ENCODE peak calls at places on chromosomes 13 and 19, in four cellular contexts. Y is left ventricle myocardium inferior, T is GM18507, S is NCI-H1930. E is an unnamed sample.

GRCh38 chr19:3062165-3063105 is at the start of gene TLE5:
- DNase-seq in S (peak), Y (peak), T (no peak), E (peak)

GRCh38 chr19:35935911-35936737 is at the start of gene LRFN3:
- DNase-seq in T (no peak), S (peak), Y (peak), E (peak)

GRCh38 chr19:20078696-20079095 is 896 bp downstream of the ZNF90 start:
- DNase-seq in Y (peak), T (no peak), S (no peak), E (peak)

GRCh38 chr13:99312493-99312883 is 5.3 kb upstream of the GPR183 start:
- DNase-seq in S (no peak), T (no peak), Y (peak), E (peak)

GRCh38 chr19:45908956-45909355 is 5.6 kb downstream of the NANOS2 start:
- DNase-seq in T (no peak), S (no peak), Y (no peak), E (no peak)

GRCh38 chr13:113084943-113085540 is 20.5 kb upstream of the F7 start:
- DNase-seq in T (no peak), Y (no peak), S (no peak), E (no peak)

GRCh38 chr19:11480081-11480926 is 542 bp downstream of the ELAVL3 start:
- DNase-seq in T (no peak), Y (no peak), S (no peak), E (no peak)

GRCh38 chr13:24016046-24016445 is 118.7 kb upstream of the C1QTNF9B start:
- DNase-seq in S (no peak), T (no peak), Y (no peak), E (no peak)

GRCh38 chr13:26051231-26052135 is at the start of gene SHISA2:
- DNase-seq in T (no peak), Y (peak), S (peak), E (peak)

GRCh38 chr13:94345374-94346195 is 133.9 kb downstream of the DCT start:
- DNase-seq in Y (no peak), S (no peak), T (no peak), E (no peak)

GRCh38 chr13:49985129-49985528 is 11.7 kb upstream of the TRIM13 start:
- DNase-seq in T (no peak), S (no peak), Y (no peak), E (no peak)

GRCh38 chr13:113650275-113650674 is 7.7 kb downstream of the ATP4B start:
- DNase-seq in S (no peak), Y (peak), T (no peak), E (peak)

GRCh38 chr13:98798849-98799645 is 46.6 kb upstream of the SLC15A1 start:
- DNase-seq in T (no peak), Y (no peak), S (no peak), E (no peak)

GRCh38 chr13:27854606-27855005 is 62.3 kb downstream of the GSX1 start:
- DNase-seq in Y (no peak), S (no peak), T (no peak), E (no peak)

E was measured in sciatic nerve.